ENCODE peak calls at places on chromosome 11, in eight cellular contexts. H is aorta; I is CD8-positive, alpha-beta memory T cell; T is pancreas; F is suprapubic skin; E is testis; R is PC-3; A is neuronal stem cell. U is an unnamed sample.

GRCh38 chr11:69801513-69802335 is 17.5 kb downstream of the FGF3 start:
- DNase-seq in H (no peak), R (peak; percentile 53), A (peak; percentile 47), F (no peak), T (peak; percentile 42), E (peak; percentile 63), I (peak; percentile 16), U (no peak)

GRCh38 chr11:116078101-116078561 is 573.9 kb upstream of the CADM1 start:
- DNase-seq in E (peak; percentile 30), F (no peak), H (no peak), T (no peak), A (peak; percentile 27), I (no peak), R (no peak), U (no peak)

GRCh38 chr11:8382436-8383053 is 118.9 kb upstream of the LMO1 start:
- DNase-seq in T (no peak), R (peak; percentile 24), H (no peak), A (no peak), I (no peak), F (no peak), E (no peak), U (no peak)

GRCh38 chr11:37552284-37552683 is 954.2 kb upstream of the RAG2 start:
- DNase-seq in T (no peak), H (no peak), I (no peak), A (no peak), E (no peak), F (no peak), R (no peak), U (no peak)

GRCh38 chr11:17383466-17383865 is 5.0 kb downstream of the KCNJ11 start:
- DNase-seq in T (no peak), R (no peak), F (no peak), H (no peak), E (no peak), I (no peak), A (no peak), U (no peak)

GRCh38 chr11:63911876-63912275 is 5.1 kb downstream of the RCOR2 start:
- DNase-seq in R (no peak), I (no peak), E (no peak), H (no peak), F (no peak), T (no peak), A (no peak), U (no peak)

GRCh38 chr11:14768789-14769188 is 123.2 kb downstream of the CYP2R1 start:
- DNase-seq in A (no peak), E (no peak), I (peak; percentile 61), T (no peak), F (no peak), H (no peak), R (no peak), U (no peak)

GRCh38 chr11:118634435-118635236 is 27.2 kb downstream of the PHLDB1 start:
- DNase-seq in I (no peak), T (peak; percentile 96), A (no peak), E (peak; percentile 88), F (no peak), R (peak; percentile 86), H (peak; percentile 84), U (no peak)

GRCh38 chr11:44833221-44833620 is 106.5 kb downstream of the TSPAN18 start:
- DNase-seq in H (no peak), R (no peak), A (no peak), F (no peak), T (no peak), I (no peak), E (no peak), U (no peak)
- H3K4me3 ChIP-seq in H (no peak overlapping the region), R (no peak overlapping the region), A (no peak overlapping the region), F (no peak overlapping the region), T (no peak overlapping the region), I (no peak overlapping the region), E (no peak overlapping the region), U (no peak overlapping the region)

GRCh38 chr11:119706887-119707286 is 22.1 kb downstream of the NECTIN1 start:
- DNase-seq in H (no peak), T (no peak), I (no peak), A (no peak), R (no peak), E (no peak), F (no peak), U (no peak)

GRCh38 chr11:119711476-119711875 is 17.5 kb downstream of the NECTIN1 start:
- DNase-seq in E (no peak), F (no peak), R (no peak), T (no peak), I (no peak), H (no peak), A (no peak), U (no peak)

GRCh38 chr11:119710417-119710816 is 18.6 kb downstream of the NECTIN1 start:
- DNase-seq in A (no peak), T (no peak), H (no peak), E (no peak), F (no peak), I (no peak), R (no peak), U (no peak)

GRCh38 chr11:119709638-119710346 is 19.2 kb downstream of the NECTIN1 start:
- DNase-seq in A (peak; percentile 91), T (no peak), F (no peak), I (no peak), H (no peak), E (no peak), R (no peak), U (peak; percentile 67)

DNA sequence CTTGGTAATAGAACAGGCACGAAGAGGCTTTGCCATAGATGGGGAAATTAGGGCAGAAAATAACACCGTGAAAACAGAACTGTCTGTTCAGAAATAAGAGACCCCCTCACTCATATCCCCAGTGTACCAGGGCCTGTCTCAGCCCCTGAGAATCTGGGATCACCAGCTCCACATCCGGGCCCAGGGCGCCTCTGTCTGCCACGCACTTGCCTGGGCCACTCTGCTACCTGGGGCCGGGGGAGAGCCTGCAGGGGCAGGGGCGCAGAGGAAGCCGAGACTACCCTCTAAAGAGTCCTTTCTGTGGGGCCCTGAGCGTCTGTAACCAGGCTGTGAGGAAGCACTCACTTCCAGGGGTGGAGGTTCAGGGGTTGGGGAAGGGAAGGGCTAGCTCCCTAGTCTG is 19.8 kb downstream of the NECTIN1 start:
- DNase-seq in H (no peak), E (no peak), T (no peak), F (no peak), A (no peak), R (no peak), I (no peak), U (no peak)
- H3K27me3 ChIP-seq in H (no peaks in the 10 kb centered on the region), E (no peaks in the 10 kb centered on the region), T (no peaks in the 10 kb centered on the region), F (no peaks in the 10 kb centered on the region), A (no peaks in the 10 kb centered on the region), R (no peaks in the 10 kb centered on the region), I (no peaks in the 10 kb centered on the region), U (no peaks in the 10 kb centered on the region)

GRCh38 chr11:2266586-2267305 is 3.6 kb downstream of the ASCL2 start:
- DNase-seq in I (no peak), T (no peak), H (peak; percentile 40), F (no peak), A (no peak), R (no peak), E (peak; percentile 9), U (no peak)

GRCh38 chr11:2264366-2265011 is 5.9 kb downstream of the ASCL2 start:
- DNase-seq in R (no peak), I (no peak), E (no peak), H (no peak), A (no peak), T (no peak), F (no peak), U (no peak)

GRCh38 chr11:2263724-2264360 is 6.5 kb downstream of the ASCL2 start:
- DNase-seq in T (no peak), F (no peak), H (peak; percentile 25), A (no peak), I (no peak), R (no peak), E (peak; percentile 4), U (no peak)

GRCh38 chr11:2265854-2266585 is 4.4 kb downstream of the ASCL2 start:
- DNase-seq in R (no peak), F (no peak), I (no peak), E (peak; percentile 7), H (peak; percentile 37), A (no peak), T (no peak), U (no peak)

DNA sequence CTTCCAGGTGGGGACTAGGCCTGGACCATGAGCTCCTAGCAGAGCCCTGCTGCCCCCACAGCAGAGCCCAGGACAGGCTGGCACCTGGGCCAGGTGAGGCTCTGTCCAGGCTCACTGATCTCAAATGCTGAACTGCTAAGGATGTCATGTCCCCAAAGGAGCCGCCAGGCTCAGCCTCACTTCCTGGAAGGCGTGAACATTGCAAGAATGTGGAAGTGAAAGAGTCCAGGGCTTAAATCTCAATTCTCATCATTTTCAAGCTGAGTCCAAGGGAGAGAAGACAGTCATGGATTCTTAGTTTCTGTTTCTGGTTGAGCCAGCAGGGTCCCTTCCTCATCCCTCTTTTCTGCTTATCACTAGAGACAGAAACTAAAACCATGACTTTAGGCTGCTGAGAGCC is 5.0 kb downstream of the ASCL2 start:
- DNase-seq in T (no peak), I (no peak), E (peak; percentile 17), F (no peak), H (peak; percentile 67), R (no peak), A (no peak), U (no peak)
- H3K27ac ChIP-seq in T (no peak overlapping the region), I (no peak overlapping the region), E (no peak overlapping the region), F (no peak overlapping the region), H (no peak overlapping the region), R (no peak overlapping the region), A (no peak overlapping the region), U (no peak overlapping the region)

GRCh38 chr11:65578134-65578533 is 2.3 kb downstream of the EHBP1L1 start:
- DNase-seq in F (no peak), A (no peak), R (no peak), H (no peak), E (no peak), I (no peak), T (no peak), U (no peak)
- H3K4me3 ChIP-seq in F (peak overlapping the region; percentile 94), A (no peak overlapping the region), R (peak overlapping the region; percentile 75), H (no peak overlapping the region), E (no peak overlapping the region), I (no peak overlapping the region), T (peak overlapping the region; percentile 88), U (no peak overlapping the region)

DNA sequence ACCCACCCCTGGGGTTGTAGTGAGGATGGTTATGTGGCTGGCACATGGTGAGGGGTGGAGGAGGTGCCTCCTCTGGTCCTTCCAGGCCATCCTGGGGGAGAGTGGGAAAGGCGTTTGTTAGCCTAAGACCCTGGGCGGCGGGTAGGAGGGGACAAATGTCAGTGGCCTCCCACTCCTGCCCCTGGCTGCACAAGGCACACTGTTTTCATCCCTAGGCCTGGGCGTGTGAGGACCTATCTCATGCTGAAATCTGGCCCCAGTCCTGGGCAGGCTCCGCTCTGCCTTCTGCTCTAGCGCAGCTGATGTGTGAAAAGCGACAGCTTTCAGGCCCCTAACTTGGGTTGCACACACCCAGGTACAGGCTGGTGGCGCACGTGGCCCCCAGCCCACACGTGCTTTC is 32.1 kb downstream of the DAGLA start:
- DNase-seq in A (no peak), F (no peak), H (no peak), I (no peak), E (no peak), T (no peak), R (no peak), U (no peak)
- H3K27me3 ChIP-seq in A (no peaks in the 10 kb centered on the region), F (no peaks in the 10 kb centered on the region), H (no peaks in the 10 kb centered on the region), I (no peaks in the 10 kb centered on the region), E (no peaks in the 10 kb centered on the region), T (no peaks in the 10 kb centered on the region), R (no peaks in the 10 kb centered on the region), U (peaks cover 16% of the 10 kb centered on the region)

DNA sequence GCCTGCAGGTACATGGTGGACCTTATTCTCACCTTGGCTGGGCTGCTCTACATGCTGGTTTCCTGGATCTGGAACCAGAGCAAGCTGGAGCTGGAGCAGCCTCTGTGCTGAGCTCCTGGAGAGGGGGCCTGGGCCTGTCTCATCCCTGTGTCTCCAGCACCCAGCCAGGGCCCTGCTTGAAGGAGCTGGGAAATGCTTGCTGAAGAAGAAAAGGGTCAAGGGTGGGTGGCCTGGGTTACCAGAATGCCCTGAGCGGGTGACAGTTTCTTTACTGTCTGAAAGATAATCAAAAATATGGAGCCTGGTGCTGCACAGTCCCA is 80.0 kb downstream of the LRRC32 start:
- DNase-seq in I (no peak), H (no peak), E (no peak), F (no peak), R (no peak), A (no peak), T (no peak), U (no peak)
- H3K27ac ChIP-seq in I (no peak overlapping the region), H (no peak overlapping the region), E (no peak overlapping the region), F (no peak overlapping the region), R (no peak overlapping the region), A (no peak overlapping the region), T (no peak overlapping the region), U (no peak overlapping the region)

U was measured in AG04450.